ENCODE peak calls at places on chromosomes 3 and 15, in nine cellular contexts. U is spleen; Q is ecto neural progenitor cell; D is stimulated activated CD4-positive, alpha-beta T cell treated with anti-CD3 and anti-CD28 coated beads, Interleukin-1b, Interleukin-23, amount 100 ng/mL, for 1 hour; C is DMS 273 treated with DMSO at 0.1 percent for 48 hours; R is WTC11; F is T-helper 9 cell; V is CD8-positive, alpha-beta memory T cell; Y is anterior cingulate cortex. T is an unnamed sample.

GRCh38 chr15:36671017-36671416 is 91.6 kb downstream of the CDIN1 start:
- DNase-seq in V (no peak), Q (no peak), D (no peak), U (no peak), Y (no peak), F (no peak), C (no peak), R (no peak), T (no peak)

GRCh38 chr3:174218011-174218410 is 641.1 kb upstream of the NAALADL2 start:
- DNase-seq in F (no peak), U (no peak), Q (no peak), D (no peak), C (no peak), V (no peak), R (no peak), Y (no peak), T (no peak)

GRCh38 chr3:138578961-138579574 is 15.0 kb downstream of the CEP70 start:
- DNase-seq in F (no peak), V (no peak), D (no peak), Y (no peak), U (no peak), C (no peak), Q (no peak), R (no peak), T (no peak)

GRCh38 chr3:157113832-157114505 is 46.0 kb downstream of the CCNL1 start:
- DNase-seq in C (no peak), U (no peak), R (no peak), V (no peak), Q (no peak), D (no peak), F (no peak), Y (no peak), T (no peak)

GRCh38 chr15:67456677-67457529 is 64.0 kb upstream of the C15orf61 start:
- DNase-seq in U (peak; percentile 94), Q (peak; percentile 86), Y (peak; percentile 19), D (peak; percentile 84), R (peak; percentile 91), C (peak; percentile 37), F (peak; percentile 81), V (peak; percentile 74), T (peak; percentile 67)

GRCh38 chr3:126355777-126356372 is 1.3 kb downstream of the KLF15 start:
- DNase-seq in Y (peak; percentile 95), C (peak; percentile 27), R (peak; percentile 89), U (peak; percentile 90), Q (peak; percentile 91), V (no peak), D (no peak), F (no peak), T (no peak)

GRCh38 chr3:58260733-58261132 is 23.1 kb downstream of the ABHD6 start:
- DNase-seq in Q (no peak), D (no peak), F (no peak), C (no peak), R (no peak), V (no peak), U (no peak), Y (no peak), T (no peak)

GRCh38 chr15:87408902-87409301 is 847.6 kb downstream of the NTRK3 start:
- DNase-seq in C (no peak), U (no peak), F (no peak), R (no peak), D (no peak), Y (no peak), Q (no peak), V (no peak), T (no peak)

GRCh38 chr3:57110797-57111196 is 50.3 kb downstream of the SPATA12 start:
- DNase-seq in D (no peak), C (no peak), V (no peak), F (no peak), U (no peak), Y (no peak), Q (peak; percentile 69), R (no peak), T (peak; percentile 86)

GRCh38 chr3:130941793-130942192 is 47.9 kb downstream of the ATP2C1 start:
- DNase-seq in U (no peak), R (no peak), Y (no peak), F (no peak), Q (no peak), V (no peak), D (no peak), C (no peak), T (no peak)

GRCh38 chr15:78302579-78302978 is 3.2 kb upstream of the SKIC8 start:
- DNase-seq in V (no peak), F (no peak), C (no peak), D (no peak), Q (no peak), Y (no peak), U (no peak), R (no peak), T (no peak)

GRCh38 chr3:156174229-156174847 is 54.0 kb downstream of the KCNAB1 start:
- DNase-seq in D (no peak), U (no peak), R (no peak), V (no peak), F (no peak), Y (peak; percentile 5), Q (no peak), C (no peak), T (no peak)

GRCh38 chr3:31196881-31197364 is 302.5 kb upstream of the GADL1 start:
- DNase-seq in Y (no peak), F (no peak), C (peak; percentile 90), R (no peak), V (no peak), U (no peak), Q (no peak), D (no peak), T (no peak)

GRCh38 chr15:29924750-29925149 is 102.5 kb upstream of the TJP1 start:
- DNase-seq in V (no peak), C (no peak), R (peak; percentile 74), D (no peak), F (no peak), Q (peak; percentile 78), U (no peak), Y (no peak), T (peak; percentile 69)

GRCh38 chr3:128145279-128145678 is 8.0 kb upstream of the EEFSEC start:
- DNase-seq in C (no peak), D (no peak), Y (no peak), F (no peak), R (no peak), V (no peak), U (no peak), Q (no peak), T (no peak)

GRCh38 chr3:52456169-52456799 is 880 bp downstream of the NISCH start:
- DNase-seq in F (no peak), R (no peak), U (peak; percentile 78), V (no peak), D (no peak), Q (no peak), C (no peak), Y (no peak), T (no peak)

GRCh38 chr3:157362348-157362747 is 74.3 kb upstream of the PTX3 start:
- DNase-seq in F (no peak), D (no peak), Q (no peak), V (no peak), C (no peak), U (no peak), R (no peak), Y (no peak), T (no peak)

GRCh38 chr3:28668377-28668721 is 319.7 kb upstream of the AZI2 start:
- DNase-seq in Q (no peak), R (no peak), Y (no peak), F (no peak), D (no peak), U (no peak), C (no peak), V (no peak), T (no peak)

GRCh38 chr15:29711531-29711930 is 110.7 kb downstream of the TJP1 start:
- DNase-seq in Q (no peak), V (no peak), Y (no peak), D (no peak), F (no peak), C (no peak), U (no peak), R (no peak), T (no peak)

GRCh38 chr3:64344721-64345207 is 119.5 kb upstream of the PRICKLE2 start:
- DNase-seq in V (no peak), R (peak; percentile 42), U (no peak), Y (no peak), Q (no peak), C (no peak), F (no peak), D (no peak), T (no peak)

GRCh38 chr3:49495016-49495415 is 24.9 kb downstream of the DAG1 start:
- DNase-seq in V (no peak), D (no peak), Q (no peak), Y (no peak), R (no peak), U (no peak), C (no peak), F (no peak), T (no peak)

GRCh38 chr3:126131881-126132750 is 48.2 kb upstream of the SLC41A3 start:
- DNase-seq in U (peak; percentile 67), R (peak; percentile 5), Y (no peak), V (no peak), Q (peak; percentile 36), D (no peak), C (no peak), F (no peak), T (no peak)

T was measured in NCI-H345.